ENCODE peak calls at places on chromosomes 1 and 21, in nine cellular contexts. I is left lung; F is lung; G is astrocyte; V is left ventricle myocardium inferior; M is naive thymus-derived CD4-positive, alpha-beta T cell; R is aorta; S is GM23338; B is fibroblast of lung. L is an unnamed sample.

GRCh38 chr1:32335951-32336867 is at the start of gene MARCKSL1:
- DNase-seq in V (peak), B (peak), S (peak), I (peak), M (peak), F (peak), R (peak), G (peak), L (peak)

GRCh38 chr1:203046984-203047630 is 20.8 kb downstream of the PPFIA4 start:
- DNase-seq in M (no peak), I (no peak), R (no peak), F (no peak), G (peak), B (peak), V (no peak), S (no peak), L (no peak)

GRCh38 chr1:77031101-77031662 is 163.9 kb downstream of the ST6GALNAC5 start:
- DNase-seq in G (peak), F (no peak), V (no peak), M (no peak), R (no peak), S (no peak), B (peak), I (no peak), L (no peak)

GRCh38 chr21:29849735-29850176 is 90.0 kb downstream of the GRIK1 start:
- DNase-seq in V (peak), S (peak), B (peak), G (peak), I (no peak), M (peak), F (no peak), R (peak), L (peak)

GRCh38 chr1:27571439-27572018 is 32.4 kb downstream of the AHDC1 start:
- DNase-seq in M (no peak), R (no peak), S (peak), V (peak), G (no peak), F (no peak), I (no peak), B (no peak), L (no peak)

GRCh38 chr1:58768971-58769808 is 14.7 kb downstream of the JUN start:
- DNase-seq in V (peak), I (peak), B (peak), S (peak), F (peak), G (no peak), M (no peak), R (peak), L (no peak)

GRCh38 chr1:160438320-160438918 is 38.1 kb downstream of the VANGL2 start:
- DNase-seq in M (no peak), B (no peak), G (no peak), F (no peak), R (no peak), I (no peak), S (no peak), V (no peak), L (no peak)

GRCh38 chr1:100959502-100960060 is 63.7 kb downstream of the SLC30A7 start:
- DNase-seq in V (no peak), R (no peak), B (peak), M (no peak), S (no peak), F (no peak), I (no peak), G (peak), L (no peak)

DNA sequence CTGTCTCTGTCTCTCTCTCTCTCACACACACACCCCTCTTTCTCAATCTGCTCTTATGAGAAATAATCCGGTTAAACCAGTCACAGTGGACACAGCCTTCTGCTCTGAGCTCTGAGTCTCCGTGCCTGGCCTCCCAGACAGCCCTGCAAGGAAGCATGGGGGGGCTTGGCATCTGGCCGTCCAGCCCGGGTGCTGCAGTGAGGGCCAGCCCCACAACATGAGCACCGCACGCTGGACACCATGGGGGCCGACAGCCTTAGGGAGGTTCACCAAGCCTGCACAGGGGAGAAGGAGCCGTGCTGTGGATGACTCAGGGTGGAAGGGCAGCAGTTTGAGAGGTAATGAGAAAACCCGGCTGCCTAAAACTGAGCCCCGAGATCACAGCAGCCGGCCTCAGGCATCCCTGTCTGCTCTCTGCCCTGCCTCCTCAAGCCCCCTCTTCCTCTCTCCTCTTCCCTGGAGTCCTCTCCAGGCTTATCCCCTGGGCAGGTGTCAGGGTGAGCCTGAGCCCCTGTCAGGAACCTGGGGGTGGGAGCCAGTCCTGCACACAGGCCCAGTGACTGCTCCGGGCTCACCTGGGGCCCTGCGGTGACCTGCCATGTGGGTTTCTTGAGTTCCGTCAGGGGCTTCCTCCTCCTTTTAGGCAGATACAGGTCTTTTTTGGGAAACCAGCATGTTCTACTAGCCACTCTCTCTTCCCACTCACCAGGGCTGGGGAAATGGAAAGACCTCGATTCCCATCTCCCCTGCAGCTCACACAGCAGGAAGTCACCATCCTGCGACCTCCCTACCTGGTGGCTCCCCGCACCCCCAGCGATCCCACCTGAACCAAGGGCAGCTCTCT is 92.8 kb downstream of the ITPKB start:
- DNase-seq in M (no peak), B (peak), V (peak), F (no peak), G (no peak), R (peak), S (no peak), I (no peak), L (no peak)
- H3K4me3 ChIP-seq in M (no peak), B (no peak), V (no peak), F (no peak), G (no peak), R (no peak), S (no peak), I (no peak), L (no peak)

GRCh38 chr1:40818264-40818961 is 34.8 kb downstream of the KCNQ4 start:
- DNase-seq in F (peak), B (peak), I (peak), S (peak), G (no peak), M (peak), V (peak), R (peak), L (peak)
- H3K4me3 ChIP-seq in F (no peak), B (peak), I (peak), S (peak), G (peak), M (peak), V (peak), R (no peak), L (peak)

GRCh38 chr1:2206813-2207488 is 12.4 kb upstream of the FAAP20 start:
- DNase-seq in I (no peak), B (no peak), F (no peak), M (no peak), V (no peak), S (no peak), R (peak), G (no peak), L (peak)
- H3K4me3 ChIP-seq in I (no peak), B (no peak), F (no peak), M (no peak), V (peak), S (no peak), R (no peak), G (no peak), L (no peak)

DNA sequence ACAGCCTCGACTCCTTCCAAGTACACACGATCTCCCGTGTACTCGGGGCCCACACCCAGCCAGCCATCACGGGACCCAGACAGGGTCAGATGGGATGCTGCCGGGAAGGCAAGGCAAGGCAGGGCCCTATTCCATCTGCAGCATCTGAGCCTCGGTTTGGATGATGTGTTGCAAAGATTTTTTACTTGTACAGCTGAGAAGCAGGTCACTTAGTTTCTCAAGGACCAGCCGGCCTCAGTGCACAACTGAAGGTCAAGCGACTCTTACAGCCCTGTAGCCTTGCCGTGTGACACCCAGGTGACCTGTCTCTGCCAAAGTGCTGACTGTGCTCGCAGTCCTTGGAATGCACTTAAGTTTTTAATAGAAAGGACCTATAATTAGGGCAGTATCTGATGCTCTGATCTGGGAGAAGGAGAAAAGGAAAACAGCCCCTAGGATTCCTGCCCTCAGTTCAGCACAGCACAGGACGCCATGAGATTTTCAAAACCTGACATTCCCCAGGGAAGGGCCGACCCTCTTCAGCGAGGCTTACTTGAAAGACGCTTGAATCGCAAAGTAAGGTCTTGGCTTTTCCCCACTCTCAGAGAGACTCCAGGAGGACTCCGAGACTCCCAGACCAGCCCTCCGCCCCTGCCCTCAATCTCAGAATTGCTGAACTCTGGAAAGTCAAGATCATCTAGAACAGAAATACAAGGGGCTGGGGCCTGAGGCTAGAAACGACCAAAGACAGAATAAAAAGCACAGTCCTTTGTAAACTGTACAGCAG is 1.3 kb downstream of the GPR157 start:
- DNase-seq in F (peak), R (peak), V (no peak), I (peak), M (no peak), G (no peak), S (no peak), B (no peak), L (no peak)
- H3K4me3 ChIP-seq in F (peak), R (peak), V (peak), I (peak), M (peak), G (peak), S (peak), B (peak), L (peak)

GRCh38 chr1:61343623-61344257 is 261.4 kb downstream of the NFIA start:
- DNase-seq in G (no peak), F (no peak), B (no peak), S (no peak), M (no peak), R (no peak), V (no peak), I (no peak), L (no peak)
- H3K4me3 ChIP-seq in G (no peak), F (no peak), B (no peak), S (no peak), M (no peak), R (no peak), V (no peak), I (no peak), L (no peak)

GRCh38 chr1:40385437-40386310 is 12.1 kb downstream of the SMAP2 start:
- DNase-seq in G (no peak), B (no peak), R (no peak), F (no peak), V (no peak), I (no peak), S (no peak), M (peak), L (peak)
- H3K4me3 ChIP-seq in G (no peak), B (no peak), R (no peak), F (no peak), V (peak), I (peak), S (no peak), M (peak), L (peak)

GRCh38 chr1:30880631-30881155 is 27.9 kb downstream of the SDC3 start:
- DNase-seq in I (no peak), R (no peak), B (no peak), G (no peak), S (no peak), V (no peak), F (no peak), M (no peak), L (no peak)
- H3K4me3 ChIP-seq in I (no peak), R (no peak), B (no peak), G (no peak), S (no peak), V (no peak), F (no peak), M (no peak), L (no peak)

L was measured in GM06990.